ENCODE peak calls at places on chromosomes 6 and 20, in seven cellular contexts. F is GM10248, N is hepatocyte, T is colonic mucosa, C is IMR-90, A is activated B cell treated with CpG ODN at 0.5 μM for 24 hours, J is mammary epithelial cell. B is an unnamed sample.

GRCh38 chr20:58688838-58689237 is 3.8 kb upstream of the NPEPL1 start:
- DNase-seq in F (no peak), N (no peak), T (no peak), C (peak), A (no peak), J (no peak), B (no peak)

GRCh38 chr20:1178103-1178502 is 6.7 kb downstream of the TMEM74B start:
- DNase-seq in F (no peak), N (no peak), T (no peak), C (no peak), A (no peak), J (no peak), B (no peak)

GRCh38 chr6:114419175-114419574 is 76.4 kb upstream of the HS3ST5 start:
- DNase-seq in F (peak), N (peak), T (no peak), C (no peak), A (no peak), J (no peak), B (no peak)

GRCh38 chr6:143556529-143556928 is 45.0 kb upstream of the FUCA2 start:
- DNase-seq in F (no peak), N (no peak), T (no peak), C (peak), A (no peak), J (no peak), B (no peak)

GRCh38 chr6:105805581-105806023 is 280.5 kb upstream of the PRDM1 start:
- DNase-seq in F (no peak), N (no peak), T (no peak), C (peak), A (no peak), J (no peak), B (no peak)

GRCh38 chr6:19999319-20000191 is 162.4 kb downstream of the ID4 start:
- DNase-seq in F (no peak), N (no peak), T (no peak), C (peak), A (no peak), J (peak), B (no peak)

GRCh38 chr20:54345301-54345724 is 130.1 kb upstream of the DOK5 start:
- DNase-seq in F (no peak), N (no peak), T (no peak), C (peak), A (no peak), J (peak), B (no peak)

GRCh38 chr20:45545754-45546453 is 1.3 kb downstream of the EPPIN start:
- DNase-seq in F (no peak), N (peak), T (no peak), C (peak), A (no peak), J (peak), B (no peak)

GRCh38 chr6:26330835-26331808 is 33.9 kb upstream of the BTN3A2 start:
- DNase-seq in F (peak), N (peak), T (peak), C (peak), A (no peak), J (peak), B (no peak)

GRCh38 chr6:134073156-134073555 is 20.7 kb upstream of the SLC2A12 start:
- DNase-seq in F (no peak), N (no peak), T (no peak), C (no peak), A (no peak), J (no peak), B (no peak)

GRCh38 chr6:87154641-87155271 is 609 bp upstream of the ZNF292 start:
- DNase-seq in F (peak), N (peak), T (no peak), C (peak), A (no peak), J (peak), B (no peak)

DNA sequence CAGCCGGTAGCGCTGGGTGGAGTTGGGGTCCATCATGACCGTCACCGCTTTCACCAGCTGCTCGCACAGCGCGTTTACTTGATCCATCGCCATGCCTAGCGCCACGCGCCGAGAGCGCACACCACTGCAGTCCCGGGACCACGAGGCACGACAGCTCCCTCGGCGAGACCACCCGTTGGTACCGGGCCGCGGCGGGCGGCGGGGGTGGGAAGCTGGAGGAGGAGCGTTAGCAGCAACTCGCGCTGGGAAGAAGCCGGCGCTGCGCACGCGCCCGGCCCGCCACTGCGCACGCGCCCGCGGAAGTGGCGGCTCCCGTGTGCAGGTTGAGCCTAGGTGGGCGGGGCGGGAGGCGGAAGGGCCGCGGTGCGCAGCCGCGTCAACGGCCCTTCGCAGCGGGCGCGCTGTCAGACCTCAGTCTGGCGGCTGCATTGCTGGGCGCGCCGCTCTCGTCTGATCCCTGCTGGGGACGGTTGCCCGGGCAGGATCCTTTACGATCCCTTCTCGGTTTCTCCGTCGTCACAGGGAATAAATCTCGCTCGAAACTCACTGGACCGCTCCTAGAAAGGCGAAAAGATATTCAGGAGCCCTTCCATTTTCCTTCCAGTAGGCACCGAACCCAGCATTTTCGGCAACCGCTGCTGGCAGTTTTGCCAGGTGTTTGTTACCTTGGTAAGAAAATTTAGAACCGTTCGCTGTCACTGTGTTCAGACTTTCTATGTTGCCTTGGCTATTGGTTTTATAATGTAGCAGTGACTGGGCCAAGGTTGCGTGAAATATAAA is at the start of the genes POLH and XPO5:
- DNase-seq in F (peak), N (peak), T (peak), C (peak), A (peak), J (peak), B (peak)
- TF ChIP-seq CTCF in F (peak), N (no peak), T (no peak), C (peak), A (no peak), J (peak), B (no peak)

GRCh38 chr6:39791850-39792500 is at the start of gene DAAM2:
- DNase-seq in F (no peak), N (peak), T (peak), C (peak), A (no peak), J (no peak), B (peak)
- TF ChIP-seq CTCF in F (no peak), N (peak), T (no peak), C (peak), A (no peak), J (no peak), B (peak)

GRCh38 chr6:168616807-168617756 is 176.1 kb downstream of the SMOC2 start:
- DNase-seq in F (no peak), N (peak), T (no peak), C (no peak), A (no peak), J (no peak), B (no peak)
- TF ChIP-seq CTCF in F (no peak), N (peak), T (peak), C (no peak), A (no peak), J (no peak), B (peak)

GRCh38 chr6:107082045-107082444 is 33.3 kb downstream of the BEND3 start:
- DNase-seq in F (no peak), N (no peak), T (no peak), C (peak), A (no peak), J (peak), B (no peak)

GRCh38 chr6:107080036-107080435 is 35.3 kb downstream of the BEND3 start:
- DNase-seq in F (no peak), N (no peak), T (no peak), C (no peak), A (no peak), J (no peak), B (no peak)

GRCh38 chr6:107077710-107078109 is 37.6 kb downstream of the BEND3 start:
- DNase-seq in F (no peak), N (no peak), T (no peak), C (no peak), A (no peak), J (no peak), B (no peak)

GRCh38 chr6:107075951-107076381 is 39.3 kb downstream of the BEND3 start:
- DNase-seq in F (peak), N (no peak), T (no peak), C (peak), A (no peak), J (peak), B (no peak)

DNA sequence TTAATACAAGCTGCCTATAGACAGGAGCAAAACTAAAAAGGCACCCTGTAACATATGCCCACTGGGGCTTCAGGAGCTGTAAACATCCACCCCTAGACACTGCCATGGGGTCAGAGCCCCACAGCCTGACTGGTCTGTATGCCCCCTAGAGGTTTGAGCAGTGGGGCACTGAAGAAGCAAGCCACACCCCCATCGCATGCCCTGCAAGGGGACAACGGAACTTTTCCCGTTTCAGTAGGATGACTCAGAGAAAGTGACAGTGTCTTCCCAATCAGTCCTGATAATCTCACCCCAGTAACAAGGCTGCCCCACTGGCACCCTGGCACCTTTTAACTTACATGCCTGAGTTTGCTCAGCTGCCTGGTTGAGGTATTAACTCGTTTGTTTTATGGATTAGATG is 35.9 kb downstream of the BEND3 start:
- DNase-seq in F (no peak), N (no peak), T (no peak), C (no peak), A (no peak), J (no peak), B (no peak)
- TF ChIP-seq CTCF in F (no peak), N (no peak), T (no peak), C (no peak), A (no peak), J (no peak), B (no peak)

DNA sequence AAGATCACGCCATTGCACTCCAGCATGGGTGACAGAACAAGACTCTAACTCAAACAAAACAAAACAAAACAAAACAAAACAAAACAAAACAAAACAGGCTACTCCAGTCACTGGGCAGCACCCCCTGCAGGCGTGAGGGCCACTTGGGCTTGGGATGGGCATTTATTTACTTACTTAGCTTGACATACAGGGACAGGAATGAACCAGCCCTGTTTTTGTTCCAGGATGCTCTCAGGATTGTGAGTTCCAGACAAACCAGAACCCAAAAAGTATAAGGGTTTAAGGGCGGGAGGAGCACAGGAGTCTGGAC is 4.0 kb upstream of the PTPN1 start:
- DNase-seq in F (no peak), N (no peak), T (no peak), C (no peak), A (no peak), J (no peak), B (no peak)
- TF ChIP-seq CTCF in F (no peak), N (no peak), T (no peak), C (no peak), A (no peak), J (no peak), B (peak)

DNA sequence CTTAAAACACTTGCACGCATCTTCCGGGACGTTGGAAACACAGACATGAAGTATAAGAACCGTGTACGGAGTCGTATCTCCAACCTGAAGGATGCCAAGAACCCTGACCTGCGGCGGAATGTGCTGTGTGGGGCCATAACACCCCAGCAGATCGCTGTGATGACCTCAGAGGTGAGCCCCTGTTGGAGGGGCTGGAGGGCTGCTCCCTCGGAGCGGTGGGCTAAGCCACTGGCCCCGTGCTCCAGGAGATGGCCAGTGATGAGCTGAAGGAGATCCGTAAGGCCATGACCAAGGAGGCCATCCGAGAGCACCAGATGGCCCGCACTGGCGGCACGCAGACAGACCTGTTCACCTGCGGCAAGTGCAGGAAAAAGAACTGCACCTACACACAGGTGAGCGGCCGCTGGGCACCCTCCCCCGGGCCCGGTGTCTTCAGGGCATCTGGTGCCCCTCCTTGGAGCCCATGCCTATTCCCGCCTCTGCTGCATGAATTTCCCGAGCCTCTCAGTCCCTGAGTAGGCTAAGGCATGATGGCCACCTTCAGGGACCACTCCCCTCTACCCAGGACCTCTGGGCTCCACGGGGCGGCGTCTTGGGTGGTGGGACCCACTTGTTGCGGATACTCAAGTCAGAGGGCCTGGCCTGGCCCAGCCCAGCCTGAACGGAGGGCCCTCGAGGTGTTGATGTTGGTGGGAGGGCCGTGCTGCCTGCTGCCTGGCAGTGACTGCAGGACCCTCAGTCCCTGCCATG is 7.4 kb downstream of the TCEA2 start:
- DNase-seq in F (no peak), N (no peak), T (no peak), C (no peak), A (no peak), J (no peak), B (no peak)
- TF ChIP-seq CTCF in F (no peak), N (no peak), T (no peak), C (no peak), A (no peak), J (no peak), B (no peak)